ENCODE peak calls at places on chromosomes 2 and 18, in seven cellular contexts. One of them, this sample, is unnamed.

GRCh38 chr2:86216577-86217555 is 17.6 kb downstream of the MRPL35 start:
- DNase-seq in HCT116: no peak
- DNase-seq in K562: peak
- DNase-seq in fibroblast of lung: no peak
- DNase-seq in neuronal stem cell: no peak
- DNase-seq in neural progenitor cell: no peak
- DNase-seq in IMR-90: no peak
- DNase-seq in this sample: no peak

GRCh38 chr2:139411236-139411635 is 631.0 kb upstream of the NXPH2 start:
- DNase-seq in HCT116: no peak
- DNase-seq in K562: no peak
- DNase-seq in fibroblast of lung: no peak
- DNase-seq in neuronal stem cell: no peak
- DNase-seq in neural progenitor cell: no peak
- DNase-seq in IMR-90: no peak
- DNase-seq in this sample: no peak

GRCh38 chr2:30897539-30897938 is 90.3 kb upstream of the CAPN13 start:
- DNase-seq in HCT116: no peak
- DNase-seq in K562: no peak
- DNase-seq in fibroblast of lung: no peak
- DNase-seq in neuronal stem cell: no peak
- DNase-seq in neural progenitor cell: no peak
- DNase-seq in IMR-90: no peak
- DNase-seq in this sample: no peak

GRCh38 chr2:233915133-233915532 is 2.0 kb upstream of the TRPM8 start:
- DNase-seq in HCT116: no peak
- DNase-seq in K562: no peak
- DNase-seq in fibroblast of lung: no peak
- DNase-seq in neuronal stem cell: no peak
- DNase-seq in neural progenitor cell: peak
- DNase-seq in IMR-90: peak
- DNase-seq in this sample: peak

GRCh38 chr2:11307764-11308415 is 36.5 kb downstream of the ROCK2 start:
- DNase-seq in HCT116: no peak
- DNase-seq in K562: no peak
- DNase-seq in fibroblast of lung: no peak
- DNase-seq in neuronal stem cell: no peak
- DNase-seq in neural progenitor cell: no peak
- DNase-seq in IMR-90: no peak
- DNase-seq in this sample: no peak

GRCh38 chr18:49368161-49368875 is 92.1 kb downstream of the DYM start:
- DNase-seq in HCT116: no peak
- DNase-seq in K562: no peak
- DNase-seq in fibroblast of lung: no peak
- DNase-seq in neuronal stem cell: no peak
- DNase-seq in neural progenitor cell: no peak
- DNase-seq in IMR-90: no peak
- DNase-seq in this sample: no peak

GRCh38 chr18:25503567-25504081 is 151.7 kb upstream of the ZNF521 start:
- DNase-seq in HCT116: peak
- DNase-seq in K562: no peak
- DNase-seq in fibroblast of lung: peak
- DNase-seq in neuronal stem cell: peak
- DNase-seq in neural progenitor cell: peak
- DNase-seq in IMR-90: peak
- DNase-seq in this sample: no peak

GRCh38 chr2:212595036-212595654 is 56.5 kb upstream of the ERBB4 start:
- DNase-seq in HCT116: peak
- DNase-seq in K562: no peak
- DNase-seq in fibroblast of lung: peak
- DNase-seq in neuronal stem cell: no peak
- DNase-seq in neural progenitor cell: no peak
- DNase-seq in IMR-90: peak
- DNase-seq in this sample: peak

GRCh38 chr18:79802298-79802697 is 4.6 kb downstream of the KCNG2 start:
- DNase-seq in HCT116: no peak
- DNase-seq in K562: no peak
- DNase-seq in fibroblast of lung: no peak
- DNase-seq in neuronal stem cell: no peak
- DNase-seq in neural progenitor cell: no peak
- DNase-seq in IMR-90: no peak
- DNase-seq in this sample: no peak

GRCh38 chr2:46325178-46325928 is 28.1 kb downstream of the EPAS1 start:
- DNase-seq in HCT116: no peak
- DNase-seq in K562: peak
- DNase-seq in fibroblast of lung: no peak
- DNase-seq in neuronal stem cell: no peak
- DNase-seq in neural progenitor cell: no peak
- DNase-seq in IMR-90: peak
- DNase-seq in this sample: no peak

GRCh38 chr2:67561411-67561965 is 164.4 kb downstream of the ETAA1 start:
- DNase-seq in HCT116: no peak
- DNase-seq in K562: no peak
- DNase-seq in fibroblast of lung: peak
- DNase-seq in neuronal stem cell: no peak
- DNase-seq in neural progenitor cell: no peak
- DNase-seq in IMR-90: peak
- DNase-seq in this sample: no peak

GRCh38 chr2:63424329-63425078 is 163.8 kb downstream of the WDPCP start:
- DNase-seq in HCT116: peak
- DNase-seq in K562: peak
- DNase-seq in fibroblast of lung: peak
- DNase-seq in neuronal stem cell: no peak
- DNase-seq in neural progenitor cell: peak
- DNase-seq in IMR-90: peak
- DNase-seq in this sample: peak

GRCh38 chr18:57976230-57976773 is 67.7 kb upstream of the NEDD4L start:
- DNase-seq in HCT116: no peak
- DNase-seq in K562: no peak
- DNase-seq in fibroblast of lung: no peak
- DNase-seq in neuronal stem cell: no peak
- DNase-seq in neural progenitor cell: no peak
- DNase-seq in IMR-90: no peak
- DNase-seq in this sample: peak

GRCh38 chr2:241263061-241263460 is 52.4 kb downstream of the HDLBP start:
- DNase-seq in HCT116: no peak
- DNase-seq in K562: no peak
- DNase-seq in fibroblast of lung: no peak
- DNase-seq in neuronal stem cell: no peak
- DNase-seq in neural progenitor cell: no peak
- DNase-seq in IMR-90: no peak
- DNase-seq in this sample: no peak

GRCh38 chr2:53777134-53777533 is 9.5 kb downstream of the CHAC2 start:
- DNase-seq in HCT116: no peak
- DNase-seq in K562: no peak
- DNase-seq in fibroblast of lung: no peak
- DNase-seq in neuronal stem cell: no peak
- DNase-seq in neural progenitor cell: no peak
- DNase-seq in IMR-90: no peak
- DNase-seq in this sample: no peak

GRCh38 chr2:215931256-215931903 is 82.0 kb downstream of the MREG start:
- DNase-seq in HCT116: peak
- DNase-seq in K562: peak
- DNase-seq in fibroblast of lung: peak
- DNase-seq in neuronal stem cell: peak
- DNase-seq in neural progenitor cell: peak
- DNase-seq in IMR-90: peak
- DNase-seq in this sample: peak

GRCh38 chr2:235146871-235147565 is 195.2 kb downstream of the SH3BP4 start:
- DNase-seq in HCT116: no peak
- DNase-seq in K562: no peak
- DNase-seq in fibroblast of lung: no peak
- DNase-seq in neuronal stem cell: no peak
- DNase-seq in neural progenitor cell: no peak
- DNase-seq in IMR-90: no peak
- DNase-seq in this sample: no peak

GRCh38 chr18:77127769-77128671 is 4.6 kb downstream of the MBP start:
- DNase-seq in HCT116: no peak
- DNase-seq in K562: no peak
- DNase-seq in fibroblast of lung: peak
- DNase-seq in neuronal stem cell: no peak
- DNase-seq in neural progenitor cell: no peak
- DNase-seq in IMR-90: peak
- DNase-seq in this sample: no peak

GRCh38 chr2:223654384-223654915 is 52.3 kb upstream of the SCG2 start:
- DNase-seq in HCT116: no peak
- DNase-seq in K562: no peak
- DNase-seq in fibroblast of lung: peak
- DNase-seq in neuronal stem cell: no peak
- DNase-seq in neural progenitor cell: no peak
- DNase-seq in IMR-90: peak
- DNase-seq in this sample: no peak

GRCh38 chr2:185142677-185143076 is 544.3 kb downstream of the ZNF804A start:
- DNase-seq in HCT116: no peak
- DNase-seq in K562: no peak
- DNase-seq in fibroblast of lung: no peak
- DNase-seq in neuronal stem cell: no peak
- DNase-seq in neural progenitor cell: no peak
- DNase-seq in IMR-90: no peak
- DNase-seq in this sample: no peak

GRCh38 chr18:56298935-56299334 is 339.5 kb downstream of the TXNL1 start:
- DNase-seq in HCT116: no peak
- DNase-seq in K562: peak
- DNase-seq in fibroblast of lung: peak
- DNase-seq in neuronal stem cell: no peak
- DNase-seq in neural progenitor cell: no peak
- DNase-seq in IMR-90: peak
- DNase-seq in this sample: no peak

GRCh38 chr2:105652014-105652796 is 92.5 kb upstream of the NCK2 start:
- DNase-seq in HCT116: no peak
- DNase-seq in K562: no peak
- DNase-seq in fibroblast of lung: no peak
- DNase-seq in neuronal stem cell: no peak
- DNase-seq in neural progenitor cell: no peak
- DNase-seq in IMR-90: no peak
- DNase-seq in this sample: no peak

GRCh38 chr2:230953843-230954242 is 28.8 kb upstream of the GPR55 start:
- DNase-seq in HCT116: no peak
- DNase-seq in K562: no peak
- DNase-seq in fibroblast of lung: no peak
- DNase-seq in neuronal stem cell: no peak
- DNase-seq in neural progenitor cell: no peak
- DNase-seq in IMR-90: no peak
- DNase-seq in this sample: no peak

DNA sequence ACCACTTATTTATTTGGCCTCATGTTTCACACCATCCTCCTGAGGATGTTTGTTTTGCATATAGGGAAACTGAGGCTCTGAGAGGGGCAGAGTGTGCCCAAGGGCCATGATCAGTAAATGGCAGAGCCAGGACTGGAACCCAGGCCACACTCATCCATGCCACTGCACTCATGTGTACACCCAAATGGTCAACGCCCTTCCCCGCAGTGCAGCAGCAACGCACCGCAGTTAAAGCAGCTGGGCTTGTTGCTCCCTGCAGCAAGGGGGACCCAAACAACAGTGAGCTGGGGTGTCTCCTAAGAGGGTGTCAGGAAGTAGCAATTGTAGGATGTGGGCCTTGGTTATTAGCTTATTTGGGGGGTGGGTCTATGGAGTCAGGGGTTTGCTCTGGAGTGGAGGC is 36.6 kb downstream of the ZAP70 start:
- DNase-seq in HCT116: no peak
- DNase-seq in K562: no peak
- DNase-seq in fibroblast of lung: no peak
- DNase-seq in neuronal stem cell: no peak
- DNase-seq in neural progenitor cell: no peak
- DNase-seq in IMR-90: no peak
- DNase-seq in this sample: no peak
- H3K9ac ChIP-seq in HCT116: no peak
- H3K9ac ChIP-seq in K562: no peak
- H3K9ac ChIP-seq in fibroblast of lung: no peak
- H3K9ac ChIP-seq in neuronal stem cell: no peak
- H3K9ac ChIP-seq in neural progenitor cell: no peak
- H3K9ac ChIP-seq in IMR-90: no peak
- H3K9ac ChIP-seq in this sample: no peak

DNA sequence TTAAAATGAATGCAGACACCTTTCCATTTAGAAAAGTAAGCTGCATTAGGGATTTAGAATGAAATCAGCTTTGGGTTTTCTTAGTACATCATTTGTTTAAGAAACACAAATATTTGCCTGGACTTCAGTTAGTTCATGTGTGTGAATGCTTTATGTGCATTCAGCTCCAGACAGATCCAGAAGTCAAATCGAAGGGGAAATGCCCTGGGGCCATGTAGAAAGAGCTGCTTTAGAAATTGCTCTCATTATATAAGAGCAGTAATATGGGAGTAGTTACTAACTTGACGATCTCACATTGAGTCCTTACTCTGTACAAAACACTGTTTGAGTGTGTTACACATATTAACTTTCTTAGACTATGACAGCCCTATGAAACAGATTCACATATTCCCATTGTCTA is 88.0 kb upstream of the TTC39C start:
- DNase-seq in HCT116: no peak
- DNase-seq in K562: no peak
- DNase-seq in fibroblast of lung: no peak
- DNase-seq in neuronal stem cell: no peak
- DNase-seq in neural progenitor cell: no peak
- DNase-seq in IMR-90: no peak
- DNase-seq in this sample: no peak
- H3K9ac ChIP-seq in HCT116: no peak
- H3K9ac ChIP-seq in K562: no peak
- H3K9ac ChIP-seq in fibroblast of lung: no peak
- H3K9ac ChIP-seq in neuronal stem cell: no peak
- H3K9ac ChIP-seq in neural progenitor cell: no peak
- H3K9ac ChIP-seq in IMR-90: no peak
- H3K9ac ChIP-seq in this sample: no peak

GRCh38 chr2:28565720-28566295 is 69.9 kb downstream of the PLB1 start:
- DNase-seq in HCT116: no peak
- DNase-seq in K562: no peak
- DNase-seq in fibroblast of lung: no peak
- DNase-seq in neuronal stem cell: no peak
- DNase-seq in neural progenitor cell: no peak
- DNase-seq in IMR-90: no peak
- DNase-seq in this sample: no peak

GRCh38 chr2:28565033-28565432 is 69.2 kb downstream of the PLB1 start:
- DNase-seq in HCT116: no peak
- DNase-seq in K562: no peak
- DNase-seq in fibroblast of lung: no peak
- DNase-seq in neuronal stem cell: no peak
- DNase-seq in neural progenitor cell: no peak
- DNase-seq in IMR-90: no peak
- DNase-seq in this sample: no peak

GRCh38 chr2:28567076-28567471 is 71.2 kb downstream of the PLB1 start:
- DNase-seq in HCT116: no peak
- DNase-seq in K562: no peak
- DNase-seq in fibroblast of lung: no peak
- DNase-seq in neuronal stem cell: no peak
- DNase-seq in neural progenitor cell: peak
- DNase-seq in IMR-90: no peak
- DNase-seq in this sample: peak

GRCh38 chr2:28568533-28568932 is 72.7 kb downstream of the PLB1 start:
- DNase-seq in HCT116: no peak
- DNase-seq in K562: no peak
- DNase-seq in fibroblast of lung: no peak
- DNase-seq in neuronal stem cell: no peak
- DNase-seq in neural progenitor cell: no peak
- DNase-seq in IMR-90: peak
- DNase-seq in this sample: no peak

GRCh38 chr2:28566441-28567075 is 70.7 kb downstream of the PLB1 start:
- DNase-seq in HCT116: peak
- DNase-seq in K562: peak
- DNase-seq in fibroblast of lung: peak
- DNase-seq in neuronal stem cell: peak
- DNase-seq in neural progenitor cell: peak
- DNase-seq in IMR-90: peak
- DNase-seq in this sample: peak
- H3K9ac ChIP-seq in HCT116: peak
- H3K9ac ChIP-seq in K562: no peak
- H3K9ac ChIP-seq in fibroblast of lung: peak
- H3K9ac ChIP-seq in neuronal stem cell: no peak
- H3K9ac ChIP-seq in neural progenitor cell: no peak
- H3K9ac ChIP-seq in IMR-90: peak
- H3K9ac ChIP-seq in this sample: peak

GRCh38 chr2:202588647-202589581 is 45.9 kb upstream of the FAM117B start:
- DNase-seq in HCT116: peak
- DNase-seq in K562: peak
- DNase-seq in fibroblast of lung: peak
- DNase-seq in neuronal stem cell: peak
- DNase-seq in neural progenitor cell: peak
- DNase-seq in IMR-90: peak
- DNase-seq in this sample: peak
- H3K9ac ChIP-seq in HCT116: no peak
- H3K9ac ChIP-seq in K562: no peak
- H3K9ac ChIP-seq in fibroblast of lung: no peak
- H3K9ac ChIP-seq in neuronal stem cell: peak
- H3K9ac ChIP-seq in neural progenitor cell: no peak
- H3K9ac ChIP-seq in IMR-90: no peak
- H3K9ac ChIP-seq in this sample: no peak

This sample was measured in MM.1S.